ENCODE peak calls at places on chromosome 5, in four cellular contexts. V, L, J and Q are unnamed samples.

GRCh38 chr5:138737494-138738265 is 15.5 kb upstream of the CTNNA1 start:
- ATAC-seq in V (no peak), L (no peak), J (no peak), Q (no peak)

GRCh38 chr5:153640293-153640692 is 149.8 kb downstream of the GRIA1 start:
- ATAC-seq in V (no peak), L (no peak), J (no peak), Q (no peak)

GRCh38 chr5:102554728-102555127 is 55.9 kb upstream of the SLCO6A1 start:
- ATAC-seq in V (no peak), L (no peak), J (no peak), Q (no peak)

GRCh38 chr5:177491429-177491945 is 5.9 kb downstream of the PDLIM7 start:
- ATAC-seq in V (peak), L (no peak), J (peak), Q (peak)

GRCh38 chr5:111223086-111223789 is 946 bp upstream of the CAMK4 start:
- ATAC-seq in V (peak), L (peak), J (peak), Q (no peak)

GRCh38 chr5:109354761-109355160 is 55.0 kb downstream of the PJA2 start:
- ATAC-seq in V (peak), L (peak), J (peak), Q (no peak)

GRCh38 chr5:91058575-91058974 is 324.5 kb downstream of the ARRDC3 start:
- ATAC-seq in V (no peak), L (no peak), J (peak), Q (no peak)

GRCh38 chr5:84680908-84681307 is 296.2 kb upstream of the EDIL3 start:
- ATAC-seq in V (no peak), L (no peak), J (no peak), Q (no peak)

GRCh38 chr5:125700380-125700856 is 722.8 kb upstream of the GRAMD2B start:
- ATAC-seq in V (no peak), L (no peak), J (no peak), Q (no peak)

GRCh38 chr5:33146916-33147315 is 293.8 kb upstream of the TARS1 start:
- ATAC-seq in V (no peak), L (no peak), J (no peak), Q (no peak)

GRCh38 chr5:53671447-53671846 is 111.0 kb downstream of the NDUFS4 start:
- ATAC-seq in V (no peak), L (no peak), J (no peak), Q (no peak)

GRCh38 chr5:142954455-142954854 is 184.3 kb downstream of the ARHGAP26 start:
- ATAC-seq in V (no peak), L (no peak), J (no peak), Q (no peak)

GRCh38 chr5:63127054-63127453 is 548.4 kb downstream of the LRRC70 start:
- ATAC-seq in V (no peak), L (no peak), J (no peak), Q (no peak)

GRCh38 chr5:17118631-17119030 is 98.8 kb upstream of the BASP1 start:
- ATAC-seq in V (peak), L (peak), J (peak), Q (peak)

GRCh38 chr5:73812962-73813588 is 187.1 kb downstream of the ARHGEF28 start:
- ATAC-seq in V (no peak), L (no peak), J (no peak), Q (no peak)

GRCh38 chr5:128869970-128870747 is 95.1 kb upstream of the SLC27A6 start:
- ATAC-seq in V (no peak), L (no peak), J (no peak), Q (no peak)

GRCh38 chr5:28576022-28576421 is 1537.6 kb upstream of the CDH9 start:
- ATAC-seq in V (no peak), L (no peak), J (no peak), Q (no peak)

GRCh38 chr5:85049020-85049419 is 664.3 kb upstream of the EDIL3 start:
- ATAC-seq in V (no peak), L (no peak), J (no peak), Q (no peak)

GRCh38 chr5:57735754-57736153 is 253.1 kb upstream of the ACTBL2 start:
- ATAC-seq in V (no peak), L (no peak), J (no peak), Q (peak)